ENCODE peak calls at places on chromosomes 7 and 10, in seven cellular contexts. Z is CD8-positive, alpha-beta T cell; O is GM23338; H is ovary; P is kidney; B is colonic mucosa; I is fibroblast of lung. Q is an unnamed sample.

GRCh38 chr10:131638481-131639278 is 262.1 kb upstream of the PPP2R2D start:
- DNase-seq in P (peak; percentile 13), Z (no peak), O (no peak), H (no peak), I (no peak), B (no peak), Q (peak; percentile 41)

GRCh38 chr7:47228386-47229014 is 353.4 kb downstream of the TNS3 start:
- DNase-seq in H (no peak), O (peak; percentile 60), B (peak; percentile 39), I (no peak), P (peak; percentile 62), Z (no peak), Q (no peak)

GRCh38 chr7:100745184-100745583 is 11.8 kb downstream of the ZAN start:
- DNase-seq in H (peak; percentile 78), O (peak; percentile 67), B (no peak), P (no peak), I (peak; percentile 66), Z (no peak), Q (peak; percentile 73)

GRCh38 chr7:16644624-16644986 is 949 bp downstream of the ANKMY2 start:
- DNase-seq in O (no peak), I (peak; percentile 50), Z (peak; percentile 51), H (peak; percentile 67), B (no peak), P (peak; percentile 89), Q (peak; percentile 84)

GRCh38 chr7:114343949-114344708 is 70.5 kb upstream of the FOXP2 start:
- DNase-seq in B (no peak), P (no peak), I (no peak), H (no peak), O (no peak), Z (no peak), Q (no peak)

GRCh38 chr10:23198940-23199767 is 7.0 kb downstream of the PTF1A start:
- DNase-seq in I (no peak), O (peak; percentile 79), B (no peak), P (no peak), H (no peak), Z (no peak), Q (no peak)

GRCh38 chr7:134724606-134725005 is 54.8 kb upstream of the CALD1 start:
- DNase-seq in B (no peak), O (peak; percentile 79), H (no peak), I (peak; percentile 48), P (no peak), Z (no peak), Q (no peak)

GRCh38 chr10:66783296-66783695 is 142.5 kb upstream of the LRRTM3 start:
- DNase-seq in B (no peak), Z (no peak), O (no peak), H (no peak), P (no peak), I (peak; percentile 81), Q (no peak)

GRCh38 chr7:142855756-142856564 is 1.1 kb downstream of the EPHB6 start:
- DNase-seq in I (peak; percentile 21), Z (no peak), H (peak; percentile 71), P (peak; percentile 85), B (peak; percentile 29), O (no peak), Q (peak; percentile 84)
- H3K4me3 ChIP-seq in I (no peak overlapping the region), Z (no peak overlapping the region), H (peak overlapping the region; percentile 89), P (peak overlapping the region; percentile 47), B (peak overlapping the region; percentile 46), O (peak overlapping the region; percentile 94), Q (peak overlapping the region; percentile 71)

DNA sequence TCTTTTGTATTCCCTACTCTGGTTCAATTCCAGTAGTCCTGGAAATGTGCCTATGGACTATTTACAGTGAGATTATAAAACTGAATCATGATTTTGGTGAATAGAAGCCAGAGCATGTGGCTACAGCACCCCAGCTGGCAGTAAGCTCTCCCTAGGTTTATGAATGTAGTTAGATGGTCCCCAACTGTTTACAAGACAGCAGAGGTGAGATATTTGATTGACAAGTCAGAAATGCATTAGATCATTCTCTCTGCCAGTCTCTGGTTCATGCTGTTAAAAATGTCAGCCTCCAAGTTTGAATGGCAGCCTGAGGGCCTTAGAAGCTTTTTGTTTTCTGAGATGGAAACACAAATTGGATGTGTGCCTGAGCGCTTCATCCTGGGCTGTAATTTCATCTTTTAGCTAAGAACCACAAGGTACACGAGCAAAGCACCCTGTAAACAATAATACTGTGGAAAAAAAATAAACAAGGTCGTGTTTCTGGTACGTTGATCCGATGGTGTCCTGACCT is 85.0 kb downstream of the BTRC start:
- DNase-seq in H (no peak), O (no peak), Z (no peak), P (no peak), B (no peak), I (peak; percentile 4), Q (no peak)
- H3K27ac ChIP-seq in H (no peak overlapping the region), O (no peak overlapping the region), Z (no peak overlapping the region), P (no peak overlapping the region), B (no peak overlapping the region), I (no peak overlapping the region), Q (no peak overlapping the region)

DNA sequence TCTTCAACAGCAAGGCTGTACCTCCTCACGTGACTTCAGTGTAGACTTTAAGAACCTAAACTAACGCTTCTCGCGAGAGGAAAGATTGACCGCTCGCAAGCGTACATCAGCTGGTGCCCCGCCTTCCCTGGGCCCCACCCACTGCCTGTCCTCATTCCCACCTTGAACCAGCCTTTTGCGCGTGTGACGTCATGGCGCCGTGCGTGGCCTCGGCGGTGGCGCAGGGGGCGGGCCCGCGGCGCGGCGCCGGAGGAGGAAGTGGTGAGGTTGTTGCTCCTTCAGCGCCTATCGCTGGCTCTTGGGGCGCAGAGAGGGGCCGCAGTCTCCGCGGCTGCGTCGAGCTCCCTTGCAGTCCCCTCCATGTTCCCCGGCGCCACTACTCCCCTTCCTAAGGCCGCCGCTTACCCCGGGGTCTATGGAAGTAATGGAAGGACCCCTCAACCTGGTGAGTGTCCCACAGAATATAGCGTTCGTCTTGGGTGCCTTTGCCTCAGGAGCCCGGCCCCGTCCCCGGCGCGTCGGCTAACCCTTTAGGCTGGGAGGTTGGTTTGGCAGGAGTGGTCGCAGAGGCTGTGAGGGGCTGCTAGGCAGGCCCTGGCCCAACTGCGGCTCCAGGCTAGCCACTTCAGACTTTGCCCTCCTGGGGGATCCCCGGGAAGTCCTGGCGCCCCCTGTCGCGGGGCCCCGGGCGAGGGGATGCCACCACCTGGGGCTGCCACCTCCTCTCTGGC is at the start of gene NRBF2:
- DNase-seq in P (peak; percentile 99), B (peak; percentile 97), Z (peak; percentile 97), O (peak; percentile 99), H (peak; percentile 98), I (peak; percentile 99), Q (peak; percentile 99)
- TF ChIP-seq CTCF in P (no peak), B (no peak), Z (peak; percentile 22), O (peak; percentile 23), H (no peak), I (peak; percentile 40), Q (peak; percentile 18)

GRCh38 chr7:91267558-91267955 is 3.3 kb downstream of the FZD1 start:
- DNase-seq in I (peak; percentile 54), O (no peak), P (no peak), B (no peak), Z (no peak), H (no peak), Q (no peak)
- H3K4me3 ChIP-seq in I (peak overlapping the region; percentile 79), O (peak overlapping the region; percentile 77), P (peak overlapping the region; percentile 92), B (peak overlapping the region; percentile 72), Z (no peak overlapping the region), H (peak overlapping the region; percentile 95), Q (peak overlapping the region; percentile 65)

DNA sequence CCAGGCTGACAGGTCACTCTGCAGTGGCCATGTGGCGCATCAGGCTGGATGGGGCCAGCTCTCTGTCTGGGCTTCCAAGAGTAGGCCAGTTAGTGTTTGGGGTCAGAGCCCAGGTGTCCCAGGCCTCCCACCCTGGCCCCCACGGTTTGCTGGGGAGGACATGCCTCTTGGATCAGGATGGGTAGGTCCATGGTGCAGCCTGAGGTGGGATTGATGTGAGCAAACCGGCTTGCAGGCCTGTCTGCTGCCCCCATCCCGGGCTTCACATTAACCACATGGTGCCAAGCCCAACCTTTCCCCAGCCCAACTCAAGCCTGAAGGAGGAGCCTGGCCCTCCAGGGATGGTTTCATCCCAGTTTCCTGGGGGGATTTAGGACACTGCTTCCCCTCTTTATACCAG is 39.2 kb downstream of the LDB3 start:
- DNase-seq in H (no peak), O (no peak), Z (no peak), P (no peak), I (no peak), B (no peak), Q (peak; percentile 50)
- H3K27ac ChIP-seq in H (no peak overlapping the region), O (no peak overlapping the region), Z (no peak overlapping the region), P (no peak overlapping the region), I (no peak overlapping the region), B (no peak overlapping the region), Q (no peak overlapping the region)

GRCh38 chr7:138167222-138167621 is 91.0 kb downstream of the AKR1D1 start:
- DNase-seq in B (no peak), H (no peak), O (peak; percentile 26), P (no peak), Z (no peak), I (no peak), Q (no peak)
- TF ChIP-seq CTCF in B (no peak), H (no peak), O (peak; percentile 40), P (no peak), Z (no peak), I (no peak), Q (no peak)

GRCh38 chr7:128833939-128834310 is 3.7 kb downstream of the FLNC start:
- DNase-seq in Z (no peak), B (no peak), H (no peak), O (no peak), I (peak; percentile 56), P (no peak), Q (no peak)

GRCh38 chr7:128831178-128831993 is 1.2 kb downstream of the FLNC start:
- DNase-seq in B (no peak), I (peak; percentile 74), P (peak; percentile 70), Z (no peak), O (peak; percentile 68), H (peak; percentile 68), Q (no peak)

GRCh38 chr7:128832880-128833147 is 2.6 kb downstream of the FLNC start:
- DNase-seq in I (no peak), B (no peak), Z (no peak), O (no peak), P (no peak), H (peak; percentile 36), Q (no peak)

GRCh38 chr7:128833148-128833938 is 3.1 kb downstream of the FLNC start:
- DNase-seq in O (peak; percentile 55), I (peak; percentile 91), Z (no peak), H (peak; percentile 76), B (peak; percentile 44), P (no peak), Q (no peak)

DNA sequence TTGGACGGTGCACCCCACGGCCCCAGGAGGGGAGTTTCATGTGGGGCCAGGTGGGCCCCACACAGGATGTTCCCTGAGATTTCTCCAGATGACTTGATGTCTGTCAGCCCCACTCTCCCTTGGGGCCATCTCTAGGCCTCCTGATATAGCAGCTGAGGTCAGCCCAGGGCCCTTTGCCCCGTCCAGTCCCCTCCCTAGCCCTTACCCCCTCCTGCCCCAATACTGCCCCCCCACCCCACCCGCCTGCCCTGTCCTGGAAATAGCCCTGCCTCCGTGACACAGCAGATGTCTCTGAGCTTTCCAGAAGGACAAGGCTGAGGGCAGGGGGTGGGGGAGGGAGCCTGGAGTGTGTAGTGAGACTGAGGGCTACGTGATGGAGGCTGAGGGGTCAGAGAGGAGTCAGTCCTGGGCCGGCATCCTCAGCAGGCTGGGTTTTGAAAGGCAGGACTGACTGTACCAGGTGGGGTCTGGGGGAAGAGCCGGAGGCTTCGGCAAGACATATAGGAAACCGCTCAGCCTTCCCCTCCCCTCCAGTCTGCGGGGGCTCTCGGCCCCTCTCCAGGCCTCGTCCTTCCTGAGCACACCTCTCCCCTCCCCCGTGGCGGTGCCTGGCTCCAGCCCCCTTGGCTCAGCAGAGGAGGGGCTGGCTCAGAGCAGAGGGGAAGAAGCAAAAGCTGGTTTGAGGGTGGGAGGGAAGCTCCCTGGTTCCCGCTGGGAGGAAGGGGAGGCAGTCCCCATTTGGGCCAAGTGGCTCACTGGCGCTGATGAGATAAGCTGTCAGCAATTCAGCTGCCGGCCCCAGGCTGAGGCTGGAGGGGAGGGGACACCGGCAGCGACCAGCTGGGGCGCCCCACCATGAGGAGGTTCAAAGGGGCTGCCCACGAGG is 2.0 kb downstream of the FLNC start:
- DNase-seq in Z (no peak), H (peak; percentile 58), B (no peak), O (peak; percentile 79), P (no peak), I (peak; percentile 43), Q (peak; percentile 60)
- H3K4me3 ChIP-seq in Z (no peak overlapping the region), H (peak overlapping the region; percentile 60), B (peak overlapping the region; percentile 39), O (peak overlapping the region; percentile 76), P (no peak overlapping the region), I (peak overlapping the region; percentile 96), Q (peak overlapping the region; percentile 52)

Q was measured in upper lobe of right lung.